ENCODE peak calls at places on chromosome 13, in six cellular contexts. P is heart left ventricle; Y is HepG2; X is stimulated activated naive CD8-positive, alpha-beta T cell treated with anti-CD3 and anti-CD28 coated beads, Interleukin-15, amount 100 ng/mL, for 72 hours; M is aorta; J is activated CD8-positive, alpha-beta T cell treated with anti-CD3 and anti-CD28 coated beads for 36 hours. B is an unnamed sample.

GRCh38 chr13:66117573-66117972 is 1112.6 kb downstream of the PCDH9 start:
- ATAC-seq in P (no peak), Y (no peak), X (no peak), M (no peak), J (no peak), B (no peak)

GRCh38 chr13:40333238-40333637 is 333.2 kb downstream of the FOXO1 start:
- ATAC-seq in P (peak; percentile 66), Y (no peak), X (no peak), M (no peak), J (no peak), B (no peak)

GRCh38 chr13:32253911-32254399 is 61.2 kb downstream of the ZAR1L start:
- ATAC-seq in P (peak; percentile 56), Y (no peak), X (no peak), M (peak; percentile 67), J (no peak), B (peak; percentile 67)

GRCh38 chr13:100619940-100620339 is 31.4 kb upstream of the GGACT start:
- ATAC-seq in P (no peak), Y (no peak), X (peak; percentile 53), M (no peak), J (peak; percentile 70), B (no peak)

GRCh38 chr13:60351326-60351725 is 45.7 kb upstream of the TDRD3 start:
- ATAC-seq in P (no peak), Y (no peak), X (no peak), M (no peak), J (no peak), B (no peak)

GRCh38 chr13:48646791-48647190 is 6.9 kb upstream of the CYSLTR2 start:
- ATAC-seq in P (no peak), Y (peak; percentile 82), X (no peak), M (no peak), J (no peak), B (no peak)

GRCh38 chr13:78382946-78383542 is 220.3 kb downstream of the POU4F1 start:
- ATAC-seq in P (peak; percentile 63), Y (no peak), X (no peak), M (no peak), J (no peak), B (no peak)

GRCh38 chr13:43698743-43699142 is 88.0 kb downstream of the ENOX1 start:
- ATAC-seq in P (peak; percentile 85), Y (no peak), X (no peak), M (peak; percentile 46), J (no peak), B (peak; percentile 46)

B was measured in gastroesophageal sphincter.